ENCODE peak calls at places on chromosomes 13 and 19, in six cellular contexts. P, K, M, F, Z and L are unnamed samples.

GRCh38 chr13:33696530-33696929 is 121.4 kb upstream of the RFC3 start:
- ATAC-seq in F (no peak), K (no peak), Z (no peak), P (no peak), M (no peak), L (no peak)

GRCh38 chr19:44072543-44073401 is 813 bp downstream of the ZNF284 start:
- ATAC-seq in P (peak), Z (peak), F (peak), K (peak), M (peak), L (no peak)

GRCh38 chr13:32878172-32878571 is 138.1 kb upstream of the KL start:
- ATAC-seq in Z (no peak), F (no peak), M (no peak), K (no peak), P (no peak), L (no peak)

GRCh38 chr19:50933640-50934039 is 19.2 kb downstream of the KLK5 start:
- ATAC-seq in Z (no peak), M (no peak), K (peak), F (no peak), P (no peak), L (no peak)

GRCh38 chr19:29947871-29948270 is 5.8 kb downstream of the URI1 start:
- ATAC-seq in P (peak), F (no peak), K (peak), M (no peak), Z (no peak), L (no peak)

GRCh38 chr19:47618771-47619170 is 9.8 kb downstream of the BICRA start:
- ATAC-seq in P (no peak), K (no peak), Z (no peak), M (no peak), F (no peak), L (peak)

GRCh38 chr19:47691090-47691489 is 22.1 kb upstream of the EHD2 start:
- ATAC-seq in Z (no peak), K (no peak), F (no peak), M (no peak), P (no peak), L (no peak)

GRCh38 chr13:112617754-112618375 is 29.9 kb upstream of the TUBGCP3 start:
- ATAC-seq in F (no peak), M (no peak), P (no peak), K (no peak), Z (peak), L (no peak)

GRCh38 chr13:29582171-29582570 is 13.3 kb downstream of the SLC7A1 start:
- ATAC-seq in M (no peak), Z (no peak), P (no peak), K (peak), F (peak), L (no peak)

GRCh38 chr13:96967248-96967745 is 27.0 kb downstream of the OXGR1 start:
- ATAC-seq in Z (peak), F (no peak), P (no peak), M (peak), K (peak), L (no peak)

GRCh38 chr13:25971499-25972145 is 80.2 kb downstream of the SHISA2 start:
- ATAC-seq in F (peak), K (no peak), P (no peak), M (no peak), Z (no peak), L (no peak)

GRCh38 chr19:55046975-55047622 is 9.0 kb upstream of the GP6 start:
- ATAC-seq in Z (no peak), F (no peak), K (no peak), P (no peak), M (no peak), L (no peak)

GRCh38 chr13:89982406-89983085 is 1364.9 kb upstream of the MIR17HG start:
- ATAC-seq in K (no peak), M (no peak), P (no peak), Z (no peak), F (no peak), L (peak)

GRCh38 chr19:21532904-21533303 is 27.5 kb downstream of the ZNF429 start:
- ATAC-seq in F (no peak), P (no peak), M (no peak), Z (no peak), K (no peak), L (no peak)

GRCh38 chr19:58352760-58353671 is at the start of gene A1BG:
- ATAC-seq in K (no peak), M (no peak), P (no peak), F (no peak), Z (peak), L (no peak)

GRCh38 chr13:96089749-96090239 is at the start of gene HS6ST3:
- ATAC-seq in P (peak), Z (peak), F (peak), K (peak), M (peak), L (peak)

GRCh38 chr13:95246292-95247082 is 54.8 kb downstream of the ABCC4 start:
- ATAC-seq in M (no peak), K (no peak), P (no peak), Z (no peak), F (no peak), L (no peak)

GRCh38 chr19:47005873-47006272 is 13.8 kb upstream of the NPAS1 start:
- ATAC-seq in P (peak), F (peak), K (peak), M (peak), Z (peak), L (no peak)

GRCh38 chr19:35868172-35868822 is at the start of gene APLP1:
- ATAC-seq in K (peak), F (peak), M (peak), P (peak), Z (peak), L (peak)

GRCh38 chr13:58926858-58927257 is 1236.9 kb downstream of the DIAPH3 start:
- ATAC-seq in P (no peak), M (no peak), Z (no peak), K (no peak), F (no peak), L (no peak)

GRCh38 chr13:38348890-38349289 is 761 bp upstream of the UFM1 start:
- ATAC-seq in M (no peak), K (peak), P (peak), Z (peak), F (peak), L (no peak)

GRCh38 chr13:21965095-21965494 is 294.2 kb downstream of the FGF9 start:
- ATAC-seq in P (no peak), F (no peak), M (no peak), Z (no peak), K (no peak), L (no peak)

GRCh38 chr13:31434613-31435012 is 234.8 kb downstream of the B3GLCT start:
- ATAC-seq in K (no peak), M (no peak), P (no peak), Z (no peak), F (no peak), L (no peak)

GRCh38 chr13:67416047-67416925 is 186.2 kb upstream of the PCDH9 start:
- ATAC-seq in F (peak), Z (peak), M (peak), K (peak), P (peak), L (no peak)

GRCh38 chr13:32211788-32212187 is 103.4 kb downstream of the ZAR1L start:
- ATAC-seq in M (no peak), F (no peak), K (no peak), P (no peak), Z (no peak), L (peak)

GRCh38 chr19:33674575-33675367 is 53.0 kb downstream of the CHST8 start:
- ATAC-seq in K (no peak), P (no peak), F (no peak), M (no peak), Z (no peak), L (no peak)
- TF ChIP-seq POLR2AphosphoS5 in K (no peak), P (no peak), F (no peak), M (no peak), Z (no peak), L (no peak)

DNA sequence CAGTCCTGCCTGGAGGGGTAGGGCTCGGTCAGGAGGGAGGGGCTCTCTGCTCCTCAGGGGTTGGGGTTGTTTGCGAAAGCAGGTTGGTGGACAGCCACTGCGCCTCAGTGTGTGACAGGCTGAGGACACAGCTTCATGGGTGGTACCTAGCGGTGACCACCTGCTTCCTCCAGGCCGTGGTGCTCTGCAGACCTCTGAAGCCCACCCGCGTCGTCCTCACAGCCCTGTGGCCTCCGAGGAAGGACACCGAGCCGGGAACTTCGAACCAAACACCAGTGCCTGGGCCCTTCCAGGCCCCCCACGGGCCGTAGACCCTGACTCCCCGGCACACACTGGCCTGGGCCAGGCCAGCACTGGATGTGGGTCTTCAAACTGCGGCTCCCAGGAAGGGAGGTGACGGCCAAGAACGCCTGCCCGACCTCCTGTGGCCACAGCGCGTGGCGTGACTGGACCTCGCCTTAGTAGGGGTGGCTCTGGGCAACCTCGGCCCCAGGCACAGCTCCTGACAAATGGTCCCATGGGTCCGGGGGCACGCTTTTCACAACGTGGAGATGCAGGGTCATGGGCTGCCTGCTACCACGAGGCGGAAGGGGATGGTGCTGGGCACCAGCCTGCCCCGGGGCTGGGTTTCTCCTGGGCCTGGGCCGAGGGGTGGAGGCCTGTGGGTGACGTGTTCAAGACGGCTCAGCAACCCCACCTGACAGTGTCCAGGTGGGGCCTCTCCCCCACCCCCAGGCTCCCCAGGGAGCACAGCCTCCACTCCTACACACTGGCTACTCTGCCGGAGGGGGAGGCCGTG is 173.2 kb downstream of the KDM4B start:
- ATAC-seq in M (no peak), F (no peak), Z (no peak), P (no peak), K (no peak), L (no peak)
- TF ChIP-seq POLR2AphosphoS5 in M (no peak), F (no peak), Z (no peak), P (peak), K (no peak), L (no peak)

DNA sequence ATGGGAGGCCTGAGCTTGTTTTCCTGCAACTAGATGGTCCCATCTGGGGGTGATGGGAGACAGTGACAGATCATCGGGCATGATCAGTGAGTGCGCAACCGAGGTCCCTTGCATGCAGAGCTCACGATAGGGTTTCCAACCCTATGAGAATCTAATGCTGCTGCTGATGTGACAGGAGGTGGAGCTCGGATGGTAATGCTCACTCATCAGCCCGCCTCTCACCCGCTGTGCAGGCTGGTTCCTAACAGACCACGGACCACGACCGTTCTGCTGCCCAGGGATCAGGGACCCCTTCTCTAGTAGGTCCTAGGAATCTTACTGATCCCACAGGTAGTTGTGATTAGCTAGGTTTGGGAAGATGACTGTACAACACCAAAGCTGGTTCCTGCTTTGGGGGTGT is 23.5 kb upstream of the GARRE1 start:
- ATAC-seq in Z (no peak), K (no peak), P (no peak), M (no peak), F (peak), L (no peak)
- TF ChIP-seq POLR2AphosphoS5 in Z (no peak), K (no peak), P (no peak), M (no peak), F (no peak), L (no peak)

GRCh38 chr19:42247631-42248199 is 5.3 kb upstream of the GSK3A start:
- ATAC-seq in K (no peak), Z (no peak), M (no peak), F (no peak), P (no peak), L (no peak)

GRCh38 chr19:42246869-42247630 is 4.6 kb upstream of the GSK3A start:
- ATAC-seq in M (no peak), F (no peak), P (no peak), K (no peak), Z (no peak), L (no peak)

GRCh38 chr19:42249149-42249750 is 5.7 kb downstream of the ERF start:
- ATAC-seq in Z (no peak), F (no peak), M (no peak), K (no peak), P (no peak), L (no peak)

GRCh38 chr19:42249769-42250168 is 5.2 kb downstream of the ERF start:
- ATAC-seq in K (no peak), F (no peak), Z (no peak), M (no peak), P (no peak), L (no peak)

GRCh38 chr19:42248270-42249148 is 6.1 kb upstream of the GSK3A start:
- ATAC-seq in M (no peak), K (no peak), P (no peak), Z (no peak), F (no peak), L (no peak)
- TF ChIP-seq POLR2AphosphoS5 in M (no peak), K (no peak), P (no peak), Z (peak), F (peak), L (no peak)

DNA sequence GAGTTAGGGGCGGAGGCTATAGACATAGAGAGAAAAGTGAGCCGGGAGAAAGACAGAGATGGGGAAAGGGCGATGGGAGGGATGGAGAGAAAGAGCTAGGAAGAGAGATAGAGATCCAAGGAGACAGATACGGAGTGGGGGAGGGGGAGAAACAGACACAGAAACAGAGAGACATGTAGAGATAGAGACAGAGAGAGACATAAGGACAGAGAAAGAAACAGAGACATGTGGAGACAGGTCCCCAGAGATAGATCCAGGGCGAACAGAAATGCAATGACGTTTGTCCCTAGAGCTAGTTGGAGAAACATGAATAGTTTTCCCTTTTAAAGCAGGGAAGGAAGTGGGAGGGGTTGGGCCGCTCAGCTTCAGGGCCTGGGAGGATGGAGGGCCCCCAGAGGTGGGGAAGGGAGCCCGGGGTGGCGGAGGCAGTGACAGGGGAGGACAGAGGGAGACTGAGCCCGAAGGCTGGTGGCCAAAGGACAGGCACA is 4.6 kb downstream of the PPP1R14A start:
- ATAC-seq in M (no peak), K (no peak), F (no peak), Z (no peak), P (no peak), L (peak)
- TF ChIP-seq POLR2AphosphoS5 in M (no peak), K (no peak), F (no peak), Z (no peak), P (no peak), L (peak)

GRCh38 chr19:16111160-16111908 is at the start of gene RAB8A:
- ATAC-seq in F (peak), Z (peak), K (peak), M (peak), P (peak), L (peak)

GRCh38 chr19:16113727-16114126 is 2.0 kb downstream of the RAB8A start:
- ATAC-seq in K (no peak), P (peak), F (no peak), Z (no peak), M (no peak), L (no peak)

GRCh38 chr19:16115309-16116039 is 3.8 kb downstream of the RAB8A start:
- ATAC-seq in P (no peak), K (no peak), M (no peak), F (no peak), Z (no peak), L (no peak)

GRCh38 chr19:16112778-16113177 is 1.1 kb downstream of the RAB8A start:
- ATAC-seq in F (no peak), P (no peak), K (peak), M (no peak), Z (no peak), L (no peak)

DNA sequence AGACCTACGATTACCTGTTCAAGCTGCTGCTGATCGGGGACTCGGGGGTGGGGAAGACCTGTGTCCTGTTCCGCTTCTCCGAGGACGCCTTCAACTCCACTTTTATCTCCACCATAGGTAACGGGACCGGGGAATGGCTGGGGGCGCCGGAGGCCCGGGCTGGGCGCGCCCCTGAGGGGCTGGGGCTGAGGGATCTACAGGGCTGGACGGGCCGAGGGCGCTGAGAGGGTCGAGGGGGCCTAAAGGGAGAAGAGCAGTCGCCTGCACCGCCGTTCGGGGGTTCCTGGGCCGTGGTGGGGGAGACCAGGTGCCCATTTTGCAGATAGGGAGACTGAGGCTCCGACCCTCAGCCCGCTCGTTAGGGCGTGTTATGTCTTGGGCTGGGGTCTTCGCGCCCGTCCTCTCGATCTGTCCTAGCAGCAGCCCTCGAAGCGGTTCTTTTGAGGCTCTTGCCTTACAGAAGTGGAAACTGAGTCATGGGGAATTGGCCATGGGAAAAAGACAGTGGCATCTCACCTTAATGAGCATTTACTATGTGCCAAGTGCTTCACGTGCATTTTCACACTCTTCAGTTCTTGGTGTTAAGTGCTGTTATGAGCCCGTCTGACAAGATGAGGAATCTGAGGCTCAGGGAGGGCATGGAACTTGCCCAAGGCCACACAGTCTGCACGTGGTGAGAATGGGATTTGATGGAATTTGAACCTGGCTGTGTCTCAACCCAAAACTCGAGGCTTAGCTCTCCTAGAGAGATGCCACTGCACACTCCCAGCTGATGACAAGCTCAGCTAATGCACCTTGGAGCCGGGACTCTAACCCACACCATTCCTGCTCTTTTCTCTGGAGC is 442 bp downstream of the RAB8A start:
- ATAC-seq in K (peak), Z (peak), P (peak), M (no peak), F (peak), L (no peak)
- TF ChIP-seq POLR2AphosphoS5 in K (peak), Z (peak), P (peak), M (peak), F (peak), L (no peak)

DNA sequence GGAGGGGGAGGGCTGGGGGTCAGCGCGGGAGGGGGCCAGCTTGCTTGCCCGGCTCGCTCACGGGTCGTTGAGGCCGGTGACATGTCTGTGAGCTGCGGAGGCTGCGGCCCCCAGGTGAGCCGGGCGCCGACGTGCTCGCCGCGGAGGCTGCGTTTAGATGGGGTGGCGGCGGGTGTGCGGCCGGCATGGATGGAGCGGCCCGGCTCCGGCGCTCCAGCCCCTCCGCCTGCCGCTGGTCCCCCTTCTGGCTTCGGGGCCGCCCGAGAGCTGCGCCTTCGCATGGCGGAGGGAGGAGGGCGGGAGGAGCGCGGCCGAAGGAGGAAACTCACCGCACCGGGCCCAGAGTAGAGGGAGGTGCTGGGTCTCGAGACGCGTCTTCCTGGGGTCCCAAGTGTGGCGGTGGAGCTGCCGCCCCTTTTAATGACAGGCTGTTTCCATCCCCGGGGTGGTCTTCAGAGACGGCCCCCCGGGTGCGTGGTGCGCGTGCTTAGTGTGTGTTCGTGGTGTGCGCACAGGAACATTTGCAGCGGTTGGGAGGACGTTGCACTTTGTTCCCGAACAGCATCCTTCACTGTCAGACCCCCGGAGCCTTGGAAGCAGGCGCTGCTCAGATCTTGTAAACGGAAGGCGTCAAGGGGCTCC is at the start of gene AKAP11:
- ATAC-seq in F (peak), P (peak), M (peak), Z (peak), K (peak), L (peak)
- TF ChIP-seq POLR2AphosphoS5 in F (peak), P (peak), M (no peak), Z (no peak), K (no peak), L (peak)

GRCh38 chr13:49310251-49310650 is 62.5 kb downstream of the CDADC1 start:
- ATAC-seq in M (no peak), F (no peak), P (no peak), Z (no peak), K (no peak), L (no peak)

GRCh38 chr13:49308977-49309408 is 61.3 kb downstream of the CDADC1 start:
- ATAC-seq in F (no peak), K (no peak), P (no peak), Z (no peak), M (no peak), L (peak)

GRCh38 chr13:49307365-49307764 is 59.6 kb downstream of the CDADC1 start:
- ATAC-seq in F (no peak), P (no peak), K (no peak), Z (no peak), M (no peak), L (peak)

GRCh38 chr13:49305824-49306425 is 58.2 kb downstream of the CDADC1 start:
- ATAC-seq in M (no peak), K (no peak), F (peak), P (no peak), Z (no peak), L (no peak)

GRCh38 chr13:49308104-49308875 is 60.6 kb downstream of the CDADC1 start:
- ATAC-seq in K (no peak), F (no peak), P (no peak), M (no peak), Z (peak), L (peak)
- TF ChIP-seq POLR2AphosphoS5 in K (no peak), F (no peak), P (no peak), M (no peak), Z (no peak), L (peak)